ENCODE peak calls at places on chromosomes 5 and 9, in seven cellular contexts. One of them, this sample, is unnamed.

GRCh38 chr5:72611111-72611724 is 104.0 kb upstream of the ZNF366 start:
- DNase-seq in heart left ventricle: peak; percentile 69
- DNase-seq in T-helper 2 cell: peak; percentile 35
- DNase-seq in HTR-8/SVneo: peak; percentile 65
- DNase-seq in MCF 10A: peak; percentile 78
- DNase-seq in CD4-positive, alpha-beta memory T cell: peak; percentile 16
- DNase-seq in left ventricle myocardium inferior: peak; percentile 72
- DNase-seq in this sample: peak; percentile 74

GRCh38 chr5:126780165-126780827 is 3.4 kb downstream of the LMNB1 start:
- DNase-seq in heart left ventricle: no peak
- DNase-seq in T-helper 2 cell: peak; percentile 82
- DNase-seq in HTR-8/SVneo: peak; percentile 52
- DNase-seq in MCF 10A: peak; percentile 89
- DNase-seq in CD4-positive, alpha-beta memory T cell: peak; percentile 60
- DNase-seq in left ventricle myocardium inferior: no peak
- DNase-seq in this sample: peak; percentile 59

GRCh38 chr5:68251386-68251785 is 35.8 kb downstream of the PIK3R1 start:
- DNase-seq in heart left ventricle: no peak
- DNase-seq in T-helper 2 cell: peak; percentile 53
- DNase-seq in HTR-8/SVneo: no peak
- DNase-seq in MCF 10A: peak; percentile 43
- DNase-seq in CD4-positive, alpha-beta memory T cell: no peak
- DNase-seq in left ventricle myocardium inferior: peak; percentile 27
- DNase-seq in this sample: no peak

GRCh38 chr5:169350016-169350415 is 49.1 kb upstream of the SLIT3 start:
- DNase-seq in heart left ventricle: no peak
- DNase-seq in T-helper 2 cell: no peak
- DNase-seq in HTR-8/SVneo: peak; percentile 40
- DNase-seq in MCF 10A: peak; percentile 61
- DNase-seq in CD4-positive, alpha-beta memory T cell: no peak
- DNase-seq in left ventricle myocardium inferior: no peak
- DNase-seq in this sample: peak; percentile 92

GRCh38 chr9:72396247-72397091 is 31.5 kb upstream of the ZFAND5 start:
- DNase-seq in heart left ventricle: no peak
- DNase-seq in T-helper 2 cell: peak; percentile 55
- DNase-seq in HTR-8/SVneo: peak; percentile 24
- DNase-seq in MCF 10A: peak; percentile 84
- DNase-seq in CD4-positive, alpha-beta memory T cell: no peak
- DNase-seq in left ventricle myocardium inferior: no peak
- DNase-seq in this sample: no peak

GRCh38 chr9:117400131-117400530 is 14.7 kb downstream of the ASTN2 start:
- DNase-seq in heart left ventricle: no peak
- DNase-seq in T-helper 2 cell: no peak
- DNase-seq in HTR-8/SVneo: no peak
- DNase-seq in MCF 10A: no peak
- DNase-seq in CD4-positive, alpha-beta memory T cell: no peak
- DNase-seq in left ventricle myocardium inferior: no peak
- DNase-seq in this sample: no peak

GRCh38 chr5:4855889-4856288 is 284.2 kb upstream of the ADAMTS16 start:
- DNase-seq in heart left ventricle: no peak
- DNase-seq in T-helper 2 cell: no peak
- DNase-seq in HTR-8/SVneo: no peak
- DNase-seq in MCF 10A: no peak
- DNase-seq in CD4-positive, alpha-beta memory T cell: no peak
- DNase-seq in left ventricle myocardium inferior: no peak
- DNase-seq in this sample: no peak

GRCh38 chr9:93122721-93123221 is 11.3 kb downstream of the NINJ1 start:
- DNase-seq in heart left ventricle: no peak
- DNase-seq in T-helper 2 cell: no peak
- DNase-seq in HTR-8/SVneo: no peak
- DNase-seq in MCF 10A: no peak
- DNase-seq in CD4-positive, alpha-beta memory T cell: no peak
- DNase-seq in left ventricle myocardium inferior: no peak
- DNase-seq in this sample: no peak

GRCh38 chr5:54832846-54833245 is 152.5 kb downstream of the ESM1 start:
- DNase-seq in heart left ventricle: no peak
- DNase-seq in T-helper 2 cell: peak; percentile 9
- DNase-seq in HTR-8/SVneo: no peak
- DNase-seq in MCF 10A: no peak
- DNase-seq in CD4-positive, alpha-beta memory T cell: no peak
- DNase-seq in left ventricle myocardium inferior: no peak
- DNase-seq in this sample: no peak

GRCh38 chr9:93680445-93681315 is 104.3 kb downstream of the PHF2 start:
- DNase-seq in heart left ventricle: peak; percentile 14
- DNase-seq in T-helper 2 cell: no peak
- DNase-seq in HTR-8/SVneo: no peak
- DNase-seq in MCF 10A: no peak
- DNase-seq in CD4-positive, alpha-beta memory T cell: no peak
- DNase-seq in left ventricle myocardium inferior: peak; percentile 13
- DNase-seq in this sample: no peak

GRCh38 chr9:97556721-97557605 is 55.5 kb downstream of the TMOD1 start:
- DNase-seq in heart left ventricle: no peak
- DNase-seq in T-helper 2 cell: no peak
- DNase-seq in HTR-8/SVneo: no peak
- DNase-seq in MCF 10A: peak; percentile 15
- DNase-seq in CD4-positive, alpha-beta memory T cell: no peak
- DNase-seq in left ventricle myocardium inferior: peak; percentile 64
- DNase-seq in this sample: no peak

GRCh38 chr5:9567039-9567438 is 21.2 kb upstream of the SEMA5A start:
- DNase-seq in heart left ventricle: no peak
- DNase-seq in T-helper 2 cell: no peak
- DNase-seq in HTR-8/SVneo: no peak
- DNase-seq in MCF 10A: no peak
- DNase-seq in CD4-positive, alpha-beta memory T cell: no peak
- DNase-seq in left ventricle myocardium inferior: no peak
- DNase-seq in this sample: no peak

GRCh38 chr5:131042021-131042789 is 122.9 kb downstream of the HINT1 start:
- DNase-seq in heart left ventricle: no peak
- DNase-seq in T-helper 2 cell: no peak
- DNase-seq in HTR-8/SVneo: no peak
- DNase-seq in MCF 10A: no peak
- DNase-seq in CD4-positive, alpha-beta memory T cell: no peak
- DNase-seq in left ventricle myocardium inferior: no peak
- DNase-seq in this sample: no peak

GRCh38 chr9:129182122-129182521 is 4.1 kb upstream of the IER5L start:
- DNase-seq in heart left ventricle: no peak
- DNase-seq in T-helper 2 cell: no peak
- DNase-seq in HTR-8/SVneo: no peak
- DNase-seq in MCF 10A: no peak
- DNase-seq in CD4-positive, alpha-beta memory T cell: no peak
- DNase-seq in left ventricle myocardium inferior: no peak
- DNase-seq in this sample: no peak

GRCh38 chr5:1059884-1060263 is 51.3 kb downstream of the NKD2 start:
- DNase-seq in heart left ventricle: no peak
- DNase-seq in T-helper 2 cell: no peak
- DNase-seq in HTR-8/SVneo: no peak
- DNase-seq in MCF 10A: no peak
- DNase-seq in CD4-positive, alpha-beta memory T cell: no peak
- DNase-seq in left ventricle myocardium inferior: peak; percentile 12
- DNase-seq in this sample: no peak

GRCh38 chr5:139962445-139962844 is 80.7 kb downstream of the NRG2 start:
- DNase-seq in heart left ventricle: peak; percentile 5
- DNase-seq in T-helper 2 cell: no peak
- DNase-seq in HTR-8/SVneo: no peak
- DNase-seq in MCF 10A: no peak
- DNase-seq in CD4-positive, alpha-beta memory T cell: no peak
- DNase-seq in left ventricle myocardium inferior: no peak
- DNase-seq in this sample: no peak

GRCh38 chr5:120052916-120053828 is 410.9 kb upstream of the PRR16 start:
- DNase-seq in heart left ventricle: no peak
- DNase-seq in T-helper 2 cell: no peak
- DNase-seq in HTR-8/SVneo: no peak
- DNase-seq in MCF 10A: no peak
- DNase-seq in CD4-positive, alpha-beta memory T cell: no peak
- DNase-seq in left ventricle myocardium inferior: no peak
- DNase-seq in this sample: no peak

GRCh38 chr5:66358741-66359140 is 214.6 kb downstream of the SREK1 start:
- DNase-seq in heart left ventricle: no peak
- DNase-seq in T-helper 2 cell: no peak
- DNase-seq in HTR-8/SVneo: no peak
- DNase-seq in MCF 10A: no peak
- DNase-seq in CD4-positive, alpha-beta memory T cell: no peak
- DNase-seq in left ventricle myocardium inferior: no peak
- DNase-seq in this sample: no peak

GRCh38 chr5:108251350-108251749 is 130.5 kb downstream of the FBXL17 start:
- DNase-seq in heart left ventricle: no peak
- DNase-seq in T-helper 2 cell: no peak
- DNase-seq in HTR-8/SVneo: no peak
- DNase-seq in MCF 10A: peak; percentile 64
- DNase-seq in CD4-positive, alpha-beta memory T cell: no peak
- DNase-seq in left ventricle myocardium inferior: no peak
- DNase-seq in this sample: no peak

GRCh38 chr5:10400834-10401233 is 40.8 kb upstream of the ROPN1L start:
- DNase-seq in heart left ventricle: no peak
- DNase-seq in T-helper 2 cell: no peak
- DNase-seq in HTR-8/SVneo: no peak
- DNase-seq in MCF 10A: peak; percentile 76
- DNase-seq in CD4-positive, alpha-beta memory T cell: no peak
- DNase-seq in left ventricle myocardium inferior: no peak
- DNase-seq in this sample: no peak

GRCh38 chr5:84059672-84060071 is 325.0 kb downstream of the EDIL3 start:
- DNase-seq in heart left ventricle: no peak
- DNase-seq in T-helper 2 cell: no peak
- DNase-seq in HTR-8/SVneo: no peak
- DNase-seq in MCF 10A: no peak
- DNase-seq in CD4-positive, alpha-beta memory T cell: no peak
- DNase-seq in left ventricle myocardium inferior: no peak
- DNase-seq in this sample: no peak

GRCh38 chr5:42675602-42676001 is 81.0 kb upstream of the CCDC152 start:
- DNase-seq in heart left ventricle: no peak
- DNase-seq in T-helper 2 cell: no peak
- DNase-seq in HTR-8/SVneo: no peak
- DNase-seq in MCF 10A: no peak
- DNase-seq in CD4-positive, alpha-beta memory T cell: no peak
- DNase-seq in left ventricle myocardium inferior: no peak
- DNase-seq in this sample: no peak

GRCh38 chr5:130893003-130893402 is 272.1 kb downstream of the HINT1 start:
- DNase-seq in heart left ventricle: no peak
- DNase-seq in T-helper 2 cell: no peak
- DNase-seq in HTR-8/SVneo: no peak
- DNase-seq in MCF 10A: no peak
- DNase-seq in CD4-positive, alpha-beta memory T cell: no peak
- DNase-seq in left ventricle myocardium inferior: no peak
- DNase-seq in this sample: no peak

GRCh38 chr5:97764700-97765099 is 581.7 kb upstream of the RIOK2 start:
- DNase-seq in heart left ventricle: no peak
- DNase-seq in T-helper 2 cell: no peak
- DNase-seq in HTR-8/SVneo: peak; percentile 3
- DNase-seq in MCF 10A: peak; percentile 84
- DNase-seq in CD4-positive, alpha-beta memory T cell: no peak
- DNase-seq in left ventricle myocardium inferior: no peak
- DNase-seq in this sample: no peak

GRCh38 chr9:2745560-2746380 is 28.5 kb downstream of the KCNV2 start:
- DNase-seq in heart left ventricle: no peak
- DNase-seq in T-helper 2 cell: no peak
- DNase-seq in HTR-8/SVneo: no peak
- DNase-seq in MCF 10A: no peak
- DNase-seq in CD4-positive, alpha-beta memory T cell: no peak
- DNase-seq in left ventricle myocardium inferior: no peak
- DNase-seq in this sample: no peak

GRCh38 chr9:84435902-84436301 is 95.3 kb upstream of the SLC28A3 start:
- DNase-seq in heart left ventricle: no peak
- DNase-seq in T-helper 2 cell: no peak
- DNase-seq in HTR-8/SVneo: no peak
- DNase-seq in MCF 10A: no peak
- DNase-seq in CD4-positive, alpha-beta memory T cell: no peak
- DNase-seq in left ventricle myocardium inferior: no peak
- DNase-seq in this sample: no peak

GRCh38 chr9:110996436-110997224 is 41.6 kb downstream of the LPAR1 start:
- DNase-seq in heart left ventricle: peak; percentile 42
- DNase-seq in T-helper 2 cell: no peak
- DNase-seq in HTR-8/SVneo: no peak
- DNase-seq in MCF 10A: peak; percentile 14
- DNase-seq in CD4-positive, alpha-beta memory T cell: no peak
- DNase-seq in left ventricle myocardium inferior: no peak
- DNase-seq in this sample: no peak